ENCODE peak calls at places on chromosomes 3 and 15, in nine cellular contexts. N is HCT116, G is H1, F is breast epithelium, K is esophagus muscularis mucosa, Q is tibial nerve, A is body of pancreas, E is Peyer's patch, T is adrenal gland. Y is an unnamed sample.

GRCh38 chr15:36601497-36601932 is 22.1 kb downstream of the CDIN1 start:
- DNase-seq in N (no peak), G (no peak), F (no peak), K (no peak), Q (no peak), A (no peak), E (no peak), T (peak; percentile 71), Y (no peak)

GRCh38 chr15:39663684-39664083 is 82.8 kb downstream of the THBS1 start:
- DNase-seq in N (no peak), G (no peak), F (no peak), K (no peak), Q (no peak), A (no peak), E (no peak), T (no peak), Y (no peak)

GRCh38 chr15:73928241-73928579 is 1.9 kb downstream of the LOXL1 start:
- DNase-seq in N (no peak), G (no peak), F (no peak), K (no peak), Q (no peak), A (no peak), E (no peak), T (no peak), Y (peak; percentile 51)

GRCh38 chr3:3579658-3580057 is 219.6 kb upstream of the LRRN1 start:
- DNase-seq in N (no peak), G (no peak), F (no peak), K (no peak), Q (no peak), A (no peak), E (no peak), T (no peak), Y (no peak)

GRCh38 chr15:80779658-80780415 is 667 bp downstream of the CEMIP start:
- DNase-seq in N (no peak), G (peak; percentile 10), F (no peak), K (no peak), Q (no peak), A (no peak), E (peak; percentile 54), T (no peak), Y (no peak)

GRCh38 chr15:79952329-79952728 is 18.7 kb downstream of the BCL2A1 start:
- DNase-seq in N (no peak), G (no peak), F (no peak), K (no peak), Q (no peak), A (no peak), E (no peak), T (no peak), Y (no peak)

GRCh38 chr15:28106294-28107110 is 7.4 kb upstream of the OCA2 start:
- DNase-seq in N (no peak), G (no peak), F (no peak), K (no peak), Q (no peak), A (no peak), E (no peak), T (peak; percentile 19), Y (peak; percentile 81)

GRCh38 chr3:111253733-111254132 is 182.1 kb downstream of the NECTIN3 start:
- DNase-seq in N (no peak), G (no peak), F (no peak), K (no peak), Q (no peak), A (no peak), E (no peak), T (no peak), Y (no peak)

GRCh38 chr15:38588672-38589071 is 24.1 kb upstream of the RASGRP1 start:
- DNase-seq in N (no peak), G (no peak), F (no peak), K (no peak), Q (no peak), A (no peak), E (no peak), T (no peak), Y (no peak)

GRCh38 chr15:60155661-60156060 is 151.6 kb downstream of the FOXB1 start:
- DNase-seq in N (no peak), G (no peak), F (no peak), K (no peak), Q (no peak), A (no peak), E (no peak), T (no peak), Y (no peak)

GRCh38 chr3:112531358-112531781 is 30.4 kb downstream of the ATG3 start:
- DNase-seq in N (peak; percentile 6), G (no peak), F (no peak), K (no peak), Q (no peak), A (no peak), E (no peak), T (no peak), Y (no peak)

GRCh38 chr15:57866149-57866736 is 159.7 kb downstream of the POLR2M start:
- DNase-seq in N (peak; percentile 52), G (peak; percentile 38), F (peak; percentile 22), K (peak; percentile 50), Q (no peak), A (peak; percentile 67), E (peak; percentile 77), T (peak; percentile 67), Y (no peak)

GRCh38 chr3:49465269-49466034 is 4.6 kb upstream of the DAG1 start:
- DNase-seq in N (no peak), G (no peak), F (no peak), K (no peak), Q (no peak), A (peak; percentile 70), E (no peak), T (peak; percentile 79), Y (no peak)

GRCh38 chr15:47486051-47486450 is 231.3 kb upstream of the SEMA6D start:
- DNase-seq in N (no peak), G (no peak), F (no peak), K (no peak), Q (no peak), A (no peak), E (no peak), T (no peak), Y (no peak)

GRCh38 chr3:128496602-128497304 is 3.8 kb upstream of the GATA2 start:
- DNase-seq in N (no peak), G (no peak), F (no peak), K (no peak), Q (no peak), A (peak; percentile 22), E (no peak), T (peak; percentile 45), Y (peak; percentile 74)

GRCh38 chr3:105518806-105519418 is 152.2 kb downstream of the ALCAM start:
- DNase-seq in N (peak; percentile 54), G (no peak), F (no peak), K (no peak), Q (no peak), A (peak; percentile 21), E (no peak), T (no peak), Y (no peak)

GRCh38 chr3:123169492-123169929 is 32.2 kb upstream of the SEC22A start:
- DNase-seq in N (no peak), G (no peak), F (no peak), K (peak; percentile 87), Q (no peak), A (no peak), E (no peak), T (no peak), Y (no peak)

GRCh38 chr3:31729573-31729972 is 196.8 kb downstream of the STT3B start:
- DNase-seq in N (no peak), G (no peak), F (no peak), K (no peak), Q (no peak), A (no peak), E (no peak), T (no peak), Y (no peak)

GRCh38 chr3:74139648-74140047 is 474.8 kb downstream of the CNTN3 start:
- DNase-seq in N (no peak), G (no peak), F (no peak), K (no peak), Q (no peak), A (no peak), E (no peak), T (no peak), Y (no peak)

GRCh38 chr3:74614133-74614967 is at the start of gene CNTN3:
- DNase-seq in N (no peak), G (no peak), F (no peak), K (no peak), Q (no peak), A (peak; percentile 53), E (peak; percentile 66), T (no peak), Y (peak; percentile 72)

GRCh38 chr3:38297947-38298711 is 16.0 kb downstream of the SLC22A14 start:
- DNase-seq in N (peak; percentile 15), G (no peak), F (no peak), K (no peak), Q (no peak), A (no peak), E (no peak), T (no peak), Y (no peak)

GRCh38 chr3:30951806-30952205 is 57.3 kb upstream of the GADL1 start:
- DNase-seq in N (no peak), G (no peak), F (no peak), K (peak; percentile 29), Q (no peak), A (no peak), E (no peak), T (no peak), Y (no peak)

GRCh38 chr15:76339302-76340197 is 3.0 kb downstream of the ISL2 start:
- DNase-seq in N (no peak), G (no peak), F (no peak), K (no peak), Q (no peak), A (peak; percentile 7), E (peak; percentile 64), T (no peak), Y (no peak)
- H3K4me3 ChIP-seq in N (no peak overlapping the region), G (peak overlapping the region; percentile 55), F (peak overlapping the region; percentile 41), K (peak overlapping the region; percentile 37), Q (peak overlapping the region; percentile 11), A (no peak overlapping the region), E (peak overlapping the region; percentile 27), T (peak overlapping the region; percentile 8), Y (peak overlapping the region; percentile 28)

GRCh38 chr15:71199384-71200351 is 84.4 kb downstream of the THSD4 start:
- DNase-seq in N (no peak), G (no peak), F (no peak), K (no peak), Q (no peak), A (no peak), E (no peak), T (no peak), Y (no peak)
- TF ChIP-seq POLR2A in N (no peak), G (no peak), F (no peak), K (no peak), Q (no peak), A (no peak), E (no peak), T (no peak), Y (no peak)

GRCh38 chr3:44031387-44032380 is 210.0 kb upstream of the TOPAZ1 start:
- DNase-seq in N (no peak), G (no peak), F (no peak), K (peak; percentile 62), Q (no peak), A (no peak), E (no peak), T (no peak), Y (no peak)
- H3K27ac ChIP-seq in N (no peak overlapping the region), G (no peak overlapping the region), F (no peak overlapping the region), K (no peak overlapping the region), Q (no peak overlapping the region), A (no peak overlapping the region), E (no peak overlapping the region), T (no peak overlapping the region), Y (no peak overlapping the region)

DNA sequence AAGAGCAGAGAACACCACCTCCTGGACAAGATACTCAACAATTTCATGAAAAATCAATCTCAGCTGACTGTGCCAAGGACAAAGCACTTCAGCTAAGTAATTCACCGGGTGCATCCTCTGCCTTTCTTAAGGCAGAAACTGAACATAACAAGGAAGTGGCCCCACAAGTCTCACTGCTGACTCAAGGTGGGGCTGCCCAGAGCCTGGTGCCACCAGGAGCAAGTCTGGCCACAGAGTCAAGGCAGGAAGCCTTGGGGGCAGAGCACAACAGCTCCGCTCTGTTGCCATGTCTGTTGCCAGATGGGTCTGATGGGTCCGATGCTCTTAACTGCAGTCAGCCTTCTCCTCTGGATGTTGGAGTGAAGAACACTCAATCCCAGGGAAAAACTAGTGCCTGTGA is 200.5 kb downstream of the AKAP13 start:
- DNase-seq in N (no peak), G (no peak), F (no peak), K (no peak), Q (no peak), A (peak; percentile 75), E (peak; percentile 70), T (peak; percentile 44), Y (peak; percentile 88)
- H3K4me3 ChIP-seq in N (no peak overlapping the region), G (no peak overlapping the region), F (no peak overlapping the region), K (peak overlapping the region; percentile 7), Q (no peak overlapping the region), A (peak overlapping the region; percentile 17), E (peak overlapping the region; percentile 22), T (no peak overlapping the region), Y (no peak overlapping the region)

Y was measured in spleen.